ENCODE peak calls at places on chromosome X, in six cellular contexts. X, Y, P, N, Q and W are unnamed samples.

GRCh38 chrX:107629533-107629909 is 1.2 kb downstream of the PRPS1 start:
- DNase-seq in P (no peak), Q (peak), Y (no peak), N (peak), X (no peak), W (peak)

GRCh38 chrX:101507372-101507771 is 22.1 kb downstream of the ARMCX4 start:
- DNase-seq in P (no peak), Y (no peak), X (no peak), Q (no peak), N (no peak), W (no peak)

GRCh38 chrX:132488092-132488749 is 617 bp downstream of the MBNL3 start:
- DNase-seq in Y (peak), P (no peak), Q (peak), X (no peak), N (peak), W (peak)

GRCh38 chrX:109889289-109890006 is 113.5 kb upstream of the TMEM164 start:
- DNase-seq in X (no peak), N (peak), P (no peak), Y (no peak), Q (peak), W (peak)

GRCh38 chrX:318739-319578 is at the start of gene GTPBP6:
- DNase-seq in N (peak), Q (peak), Y (peak), P (peak), X (peak), W (peak)

GRCh38 chrX:7252013-7252610 is 104.2 kb upstream of the PUDP start:
- DNase-seq in N (no peak), X (no peak), P (peak), Y (peak), Q (no peak), W (no peak)

GRCh38 chrX:153307546-153308175 is 13.9 kb downstream of the PNMA6F start:
- DNase-seq in Y (no peak), P (no peak), X (no peak), N (no peak), Q (no peak), W (peak)

GRCh38 chrX:150332023-150332422 is 31.1 kb upstream of the MAMLD1 start:
- DNase-seq in N (no peak), Y (no peak), P (no peak), X (no peak), Q (no peak), W (no peak)

GRCh38 chrX:87338510-87338909 is 179.1 kb upstream of the KLHL4 start:
- DNase-seq in X (no peak), N (no peak), Y (no peak), Q (peak), P (no peak), W (no peak)

GRCh38 chrX:77776648-77777047 is 9.4 kb downstream of the ATRX start:
- DNase-seq in Y (no peak), X (no peak), P (no peak), Q (no peak), N (no peak), W (no peak)

GRCh38 chrX:152821145-152821765 is 9.3 kb downstream of the CETN2 start:
- DNase-seq in Q (peak), Y (peak), P (no peak), X (no peak), N (peak), W (peak)

GRCh38 chrX:82813671-82814078 is 694.4 kb upstream of the POU3F4 start:
- DNase-seq in P (peak), X (no peak), Q (peak), Y (no peak), N (peak), W (peak)

GRCh38 chrX:134625315-134625718 is 33.0 kb downstream of the PLAC1 start:
- DNase-seq in X (peak), N (peak), Y (no peak), P (no peak), Q (no peak), W (peak)

GRCh38 chrX:16687514-16687913 is 25.0 kb downstream of the CTPS2 start:
- DNase-seq in P (no peak), Q (peak), X (no peak), Y (no peak), N (peak), W (peak)

GRCh38 chrX:10769696-10770619 is 149.6 kb upstream of the MID1 start:
- DNase-seq in N (peak), Y (no peak), P (no peak), X (no peak), Q (peak), W (peak)

GRCh38 chrX:101676571-101676970 is 16.9 kb upstream of the ARMCX2 start:
- DNase-seq in P (no peak), Q (no peak), N (no peak), Y (no peak), X (no peak), W (no peak)

GRCh38 chrX:116827063-116827462 is 364.3 kb upstream of the CT83 start:
- DNase-seq in P (no peak), Y (no peak), X (no peak), N (no peak), Q (no peak), W (no peak)

GRCh38 chrX:117998171-117998570 is 118.4 kb downstream of the KLHL13 start:
- DNase-seq in Q (no peak), Y (no peak), N (peak), P (no peak), X (no peak), W (no peak)

GRCh38 chrX:118000518-118000917 is 116.1 kb downstream of the KLHL13 start:
- DNase-seq in Y (no peak), N (no peak), Q (no peak), P (no peak), X (no peak), W (no peak)

GRCh38 chrX:117995378-117995777 is 121.2 kb downstream of the KLHL13 start:
- DNase-seq in X (no peak), Q (no peak), P (no peak), N (peak), Y (no peak), W (no peak)

GRCh38 chrX:117996408-117996807 is 120.2 kb downstream of the KLHL13 start:
- DNase-seq in P (no peak), Q (no peak), N (no peak), Y (no peak), X (no peak), W (no peak)

GRCh38 chrX:117996918-117997480 is 119.6 kb downstream of the KLHL13 start:
- DNase-seq in Q (peak), Y (no peak), P (no peak), N (peak), X (no peak), W (no peak)
- TF ChIP-seq CTCF in Q (peak), Y (peak), P (no peak), N (no peak), X (no peak), W (no peak)

GRCh38 chrX:68843992-68844391 is 15.2 kb downstream of the EFNB1 start:
- DNase-seq in X (no peak), Y (no peak), Q (no peak), N (no peak), P (no peak), W (no peak)

GRCh38 chrX:68842781-68843581 is 14.2 kb downstream of the EFNB1 start:
- DNase-seq in P (no peak), N (no peak), Q (peak), X (no peak), Y (peak), W (no peak)

GRCh38 chrX:68847172-68847571 is 18.4 kb downstream of the EFNB1 start:
- DNase-seq in P (no peak), N (no peak), Q (no peak), Y (no peak), X (no peak), W (no peak)

GRCh38 chrX:68848189-68848940 is 19.5 kb downstream of the EFNB1 start:
- DNase-seq in Q (no peak), P (no peak), Y (peak), N (no peak), X (no peak), W (no peak)

GRCh38 chrX:68846536-68846935 is 17.7 kb downstream of the EFNB1 start:
- DNase-seq in X (no peak), N (peak), Y (no peak), Q (peak), P (no peak), W (no peak)
- H3K4me3 ChIP-seq in X (no peak), N (no peak), Y (no peak), Q (no peak), P (no peak), W (no peak)

DNA sequence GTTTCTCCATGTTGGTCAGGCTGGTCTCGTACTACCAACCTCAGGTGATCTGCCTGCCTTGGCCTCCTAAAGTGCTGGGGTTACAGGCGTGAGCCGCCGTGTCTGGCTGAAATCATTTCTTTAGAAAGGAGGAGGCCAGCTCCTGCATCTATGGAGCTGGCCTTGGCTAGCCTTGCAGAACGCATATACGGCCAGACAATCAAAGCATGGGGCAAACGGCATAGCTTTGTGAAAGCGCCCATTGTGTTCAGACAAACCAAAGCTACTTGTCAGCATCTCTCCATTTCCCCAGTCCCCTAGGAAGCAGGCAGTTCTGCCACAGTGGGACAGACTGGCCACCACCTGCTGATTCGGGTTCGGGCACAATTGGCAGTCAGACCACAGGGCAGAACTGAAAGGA is 48.9 kb upstream of the IQSEC2 start:
- DNase-seq in Q (no peak), P (no peak), N (no peak), Y (no peak), X (no peak), W (no peak)
- TF ChIP-seq CTCF in Q (no peak), P (no peak), N (no peak), Y (no peak), X (no peak), W (no peak)

DNA sequence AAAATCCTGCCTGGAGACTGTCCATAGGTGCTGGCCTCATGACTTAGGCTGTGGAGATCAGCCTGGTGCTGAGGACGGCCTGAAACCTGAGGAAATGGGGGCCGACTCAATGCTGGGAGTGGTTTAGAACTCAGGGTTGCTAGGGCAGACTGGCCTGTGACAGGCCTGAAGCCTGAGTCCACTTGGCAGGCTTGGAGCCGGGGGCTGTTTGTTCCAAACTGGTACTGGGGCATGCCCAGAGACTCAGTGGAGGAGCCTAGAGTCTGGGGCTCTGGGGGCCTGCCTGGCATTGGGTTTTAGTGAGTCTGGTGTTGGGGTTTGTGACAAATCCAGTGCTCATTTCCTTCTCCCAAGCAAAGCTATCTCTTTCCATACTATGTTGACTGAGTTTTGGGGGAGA is 489.7 kb upstream of the CNKSR2 start:
- DNase-seq in X (no peak), P (no peak), N (no peak), Y (no peak), Q (no peak), W (no peak)
- H3K4me3 ChIP-seq in X (no peak), P (no peak), N (no peak), Y (no peak), Q (no peak), W (no peak)

GRCh38 chrX:40468033-40468979 is 112.5 kb upstream of the ATP6AP2 start:
- DNase-seq in Q (peak), Y (peak), X (no peak), N (no peak), P (peak), W (peak)
- TF ChIP-seq CTCF in Q (no peak), Y (peak), X (peak), N (peak), P (no peak), W (peak)

DNA sequence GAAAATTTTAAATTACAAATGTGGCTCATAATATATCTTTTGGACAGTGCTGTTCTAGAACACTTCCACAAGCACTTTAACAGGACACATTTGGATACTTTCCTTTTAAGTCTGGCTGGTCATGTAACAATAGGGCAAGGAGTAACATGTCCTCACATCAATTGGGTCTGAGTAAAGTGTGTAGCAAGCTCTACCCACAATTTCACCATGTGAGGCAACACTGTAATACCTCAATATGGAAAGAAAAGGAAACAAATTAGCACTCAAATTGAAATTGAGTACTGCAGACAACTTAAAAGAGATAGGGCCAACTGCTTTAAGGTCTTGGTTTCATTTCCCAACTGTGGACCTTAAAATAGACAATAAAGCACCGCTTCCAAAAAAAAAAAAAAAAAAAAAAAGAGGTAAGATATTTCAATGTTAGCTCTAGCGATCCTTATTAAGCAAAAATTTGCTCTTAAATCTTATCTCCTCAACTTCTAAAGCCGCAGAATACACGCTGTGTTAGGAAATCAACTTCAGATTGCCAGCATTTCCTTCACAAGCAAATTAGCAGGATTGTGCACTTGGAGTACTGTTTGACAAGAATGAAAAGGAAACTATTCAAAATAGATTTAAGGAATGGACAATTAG is 1.7 kb downstream of the CASK start:
- DNase-seq in P (no peak), X (no peak), N (peak), Y (no peak), Q (peak), W (peak)
- H3K4me3 ChIP-seq in P (no peak), X (peak), N (peak), Y (peak), Q (peak), W (peak)